ENCODE peak calls at places on chromosomes 13 and 19, in seven cellular contexts. One of them, this sample, is unnamed.

GRCh38 chr13:50179977-50180376 is 164.7 kb downstream of the KCNRG start:
- DNase-seq in neuronal stem cell: no peak
- DNase-seq in mesenchymal stem cell: no peak
- DNase-seq in IMR-90: no peak
- DNase-seq in mesendoderm: no peak
- DNase-seq in H1: no peak
- DNase-seq in H9: no peak
- DNase-seq in this sample: no peak

GRCh38 chr13:112831801-112832200 is 137.2 kb upstream of the MCF2L start:
- DNase-seq in neuronal stem cell: no peak
- DNase-seq in mesenchymal stem cell: no peak
- DNase-seq in IMR-90: no peak
- DNase-seq in mesendoderm: no peak
- DNase-seq in H1: no peak
- DNase-seq in H9: no peak
- DNase-seq in this sample: no peak

GRCh38 chr19:50820086-50820485 is 3.5 kb downstream of the KLK1 start:
- DNase-seq in neuronal stem cell: no peak
- DNase-seq in mesenchymal stem cell: no peak
- DNase-seq in IMR-90: no peak
- DNase-seq in mesendoderm: no peak
- DNase-seq in H1: peak; percentile 61
- DNase-seq in H9: no peak
- DNase-seq in this sample: no peak

GRCh38 chr19:49437231-49437630 is 4.1 kb downstream of the SLC17A7 start:
- DNase-seq in neuronal stem cell: no peak
- DNase-seq in mesenchymal stem cell: no peak
- DNase-seq in IMR-90: no peak
- DNase-seq in mesendoderm: no peak
- DNase-seq in H1: no peak
- DNase-seq in H9: no peak
- DNase-seq in this sample: no peak

GRCh38 chr13:96041326-96042092 is 11.7 kb downstream of the UGGT2 start:
- DNase-seq in neuronal stem cell: no peak
- DNase-seq in mesenchymal stem cell: no peak
- DNase-seq in IMR-90: no peak
- DNase-seq in mesendoderm: peak; percentile 7
- DNase-seq in H1: no peak
- DNase-seq in H9: peak; percentile 51
- DNase-seq in this sample: no peak

GRCh38 chr19:3444695-3445234 is 35.6 kb downstream of the SMIM24 start:
- DNase-seq in neuronal stem cell: no peak
- DNase-seq in mesenchymal stem cell: no peak
- DNase-seq in IMR-90: no peak
- DNase-seq in mesendoderm: no peak
- DNase-seq in H1: no peak
- DNase-seq in H9: no peak
- DNase-seq in this sample: no peak

GRCh38 chr13:58804832-58805231 is 1173.3 kb downstream of the PCDH17 start:
- DNase-seq in neuronal stem cell: no peak
- DNase-seq in mesenchymal stem cell: no peak
- DNase-seq in IMR-90: no peak
- DNase-seq in mesendoderm: no peak
- DNase-seq in H1: no peak
- DNase-seq in H9: no peak
- DNase-seq in this sample: no peak

GRCh38 chr19:5434351-5434917 is 20.8 kb upstream of the ZNRF4 start:
- DNase-seq in neuronal stem cell: no peak
- DNase-seq in mesenchymal stem cell: no peak
- DNase-seq in IMR-90: no peak
- DNase-seq in mesendoderm: peak; percentile 45
- DNase-seq in H1: no peak
- DNase-seq in H9: no peak
- DNase-seq in this sample: no peak

GRCh38 chr19:33502991-33503790 is 18.4 kb downstream of the PEPD start:
- DNase-seq in neuronal stem cell: peak; percentile 21
- DNase-seq in mesenchymal stem cell: no peak
- DNase-seq in IMR-90: no peak
- DNase-seq in mesendoderm: no peak
- DNase-seq in H1: no peak
- DNase-seq in H9: no peak
- DNase-seq in this sample: no peak
- H3K4ac ChIP-seq in neuronal stem cell: no peak overlapping the region
- H3K4ac ChIP-seq in mesenchymal stem cell: no peak overlapping the region
- H3K4ac ChIP-seq in IMR-90: no peak overlapping the region
- H3K4ac ChIP-seq in mesendoderm: no peak overlapping the region
- H3K4ac ChIP-seq in H1: no peak overlapping the region
- H3K4ac ChIP-seq in H9: no peak overlapping the region
- H3K4ac ChIP-seq in this sample: no peak overlapping the region

GRCh38 chr19:33096005-33096404 is 15.0 kb downstream of the GPATCH1 start:
- DNase-seq in neuronal stem cell: no peak
- DNase-seq in mesenchymal stem cell: no peak
- DNase-seq in IMR-90: no peak
- DNase-seq in mesendoderm: no peak
- DNase-seq in H1: no peak
- DNase-seq in H9: no peak
- DNase-seq in this sample: no peak
- H3K4ac ChIP-seq in neuronal stem cell: no peak overlapping the region
- H3K4ac ChIP-seq in mesenchymal stem cell: no peak overlapping the region
- H3K4ac ChIP-seq in IMR-90: no peak overlapping the region
- H3K4ac ChIP-seq in mesendoderm: no peak overlapping the region
- H3K4ac ChIP-seq in H1: no peak overlapping the region
- H3K4ac ChIP-seq in H9: no peak overlapping the region
- H3K4ac ChIP-seq in this sample: no peak overlapping the region

GRCh38 chr19:35895911-35896642 is 4.3 kb downstream of the NFKBID start:
- DNase-seq in neuronal stem cell: no peak
- DNase-seq in mesenchymal stem cell: no peak
- DNase-seq in IMR-90: no peak
- DNase-seq in mesendoderm: no peak
- DNase-seq in H1: no peak
- DNase-seq in H9: no peak
- DNase-seq in this sample: no peak
- H3K4ac ChIP-seq in neuronal stem cell: peak overlapping the region; percentile 53
- H3K4ac ChIP-seq in mesenchymal stem cell: no peak overlapping the region
- H3K4ac ChIP-seq in IMR-90: no peak overlapping the region
- H3K4ac ChIP-seq in mesendoderm: no peak overlapping the region
- H3K4ac ChIP-seq in H1: no peak overlapping the region
- H3K4ac ChIP-seq in H9: no peak overlapping the region
- H3K4ac ChIP-seq in this sample: no peak overlapping the region

DNA sequence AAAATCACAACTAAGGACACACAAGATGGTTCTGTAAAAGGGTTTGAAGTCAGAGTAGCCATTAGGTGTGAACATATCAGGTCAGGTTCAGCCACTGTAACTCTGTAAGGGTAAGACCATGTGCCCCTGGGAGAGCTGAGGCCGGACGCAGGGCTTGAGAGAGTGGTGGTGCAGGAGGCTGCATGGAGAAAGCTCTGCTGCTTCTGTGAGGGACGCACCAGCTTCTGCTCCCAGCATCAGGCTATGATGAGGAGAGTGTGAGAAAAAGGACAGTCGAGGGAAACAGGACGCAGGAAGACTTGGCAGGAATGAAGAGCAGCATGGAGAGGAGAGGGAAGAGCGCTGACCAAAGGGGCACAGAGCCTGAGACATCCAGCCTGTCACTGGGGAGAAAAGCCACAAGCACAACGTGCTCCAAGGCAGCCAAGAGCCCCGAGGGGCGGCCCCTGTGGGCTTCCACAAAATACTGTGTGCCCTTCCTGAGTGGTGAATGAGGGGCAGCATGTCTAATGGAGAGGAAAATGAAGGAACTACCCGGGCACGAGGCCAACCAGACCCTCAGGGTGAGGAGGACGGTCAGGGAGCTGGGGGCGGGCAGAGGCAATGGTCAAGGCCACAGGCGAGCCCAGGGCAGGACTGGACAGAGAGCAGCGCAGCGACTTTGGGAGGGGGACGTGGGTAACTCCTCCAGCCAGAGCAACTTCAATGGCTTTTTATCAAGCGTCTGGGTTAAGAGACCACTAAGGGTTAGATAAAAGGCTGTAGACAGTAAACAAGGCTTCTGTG is 107.7 kb downstream of the COL4A1 start:
- DNase-seq in neuronal stem cell: no peak
- DNase-seq in mesenchymal stem cell: no peak
- DNase-seq in IMR-90: no peak
- DNase-seq in mesendoderm: no peak
- DNase-seq in H1: no peak
- DNase-seq in H9: no peak
- DNase-seq in this sample: no peak
- H3K4ac ChIP-seq in neuronal stem cell: no peak overlapping the region
- H3K4ac ChIP-seq in mesenchymal stem cell: no peak overlapping the region
- H3K4ac ChIP-seq in IMR-90: no peak overlapping the region
- H3K4ac ChIP-seq in mesendoderm: no peak overlapping the region
- H3K4ac ChIP-seq in H1: no peak overlapping the region
- H3K4ac ChIP-seq in H9: no peak overlapping the region
- H3K4ac ChIP-seq in this sample: no peak overlapping the region

DNA sequence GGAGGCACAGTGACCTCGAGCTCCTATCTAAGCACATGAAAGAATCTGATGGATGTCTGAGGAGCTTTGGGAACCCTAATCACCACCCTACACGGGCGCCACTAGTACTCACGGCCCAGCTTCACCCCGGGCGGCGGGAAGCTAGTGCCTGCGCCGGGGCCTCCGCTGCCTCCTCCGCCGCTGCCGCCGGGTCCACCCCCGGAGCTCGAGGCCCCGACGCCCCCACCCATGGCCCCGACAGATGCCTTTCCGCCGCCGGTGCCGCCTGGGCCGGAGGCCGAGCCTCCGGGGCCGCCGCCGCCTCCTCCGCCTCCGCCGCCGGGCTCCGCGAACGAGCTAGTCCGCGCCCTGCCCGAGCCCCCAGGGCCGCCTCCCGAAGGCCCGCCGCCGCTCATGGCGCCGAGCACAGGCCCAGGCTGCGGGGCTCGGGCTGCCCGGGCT is 311 bp downstream of the GSK3A start:
- DNase-seq in neuronal stem cell: no peak
- DNase-seq in mesenchymal stem cell: peak; percentile 12
- DNase-seq in IMR-90: no peak
- DNase-seq in mesendoderm: no peak
- DNase-seq in H1: no peak
- DNase-seq in H9: no peak
- DNase-seq in this sample: no peak
- H3K4ac ChIP-seq in neuronal stem cell: no peak overlapping the region
- H3K4ac ChIP-seq in mesenchymal stem cell: peak overlapping the region; percentile 60
- H3K4ac ChIP-seq in IMR-90: peak overlapping the region; percentile 79
- H3K4ac ChIP-seq in mesendoderm: peak overlapping the region; percentile 74
- H3K4ac ChIP-seq in H1: no peak overlapping the region
- H3K4ac ChIP-seq in H9: no peak overlapping the region
- H3K4ac ChIP-seq in this sample: peak overlapping the region; percentile 96

GRCh38 chr19:44107751-44108150 is 5.4 kb upstream of the ZNF225 start:
- DNase-seq in neuronal stem cell: no peak
- DNase-seq in mesenchymal stem cell: no peak
- DNase-seq in IMR-90: no peak
- DNase-seq in mesendoderm: no peak
- DNase-seq in H1: no peak
- DNase-seq in H9: no peak
- DNase-seq in this sample: no peak
- H3K4ac ChIP-seq in neuronal stem cell: no peak overlapping the region
- H3K4ac ChIP-seq in mesenchymal stem cell: no peak overlapping the region
- H3K4ac ChIP-seq in IMR-90: no peak overlapping the region
- H3K4ac ChIP-seq in mesendoderm: no peak overlapping the region
- H3K4ac ChIP-seq in H1: no peak overlapping the region
- H3K4ac ChIP-seq in H9: no peak overlapping the region
- H3K4ac ChIP-seq in this sample: no peak overlapping the region

DNA sequence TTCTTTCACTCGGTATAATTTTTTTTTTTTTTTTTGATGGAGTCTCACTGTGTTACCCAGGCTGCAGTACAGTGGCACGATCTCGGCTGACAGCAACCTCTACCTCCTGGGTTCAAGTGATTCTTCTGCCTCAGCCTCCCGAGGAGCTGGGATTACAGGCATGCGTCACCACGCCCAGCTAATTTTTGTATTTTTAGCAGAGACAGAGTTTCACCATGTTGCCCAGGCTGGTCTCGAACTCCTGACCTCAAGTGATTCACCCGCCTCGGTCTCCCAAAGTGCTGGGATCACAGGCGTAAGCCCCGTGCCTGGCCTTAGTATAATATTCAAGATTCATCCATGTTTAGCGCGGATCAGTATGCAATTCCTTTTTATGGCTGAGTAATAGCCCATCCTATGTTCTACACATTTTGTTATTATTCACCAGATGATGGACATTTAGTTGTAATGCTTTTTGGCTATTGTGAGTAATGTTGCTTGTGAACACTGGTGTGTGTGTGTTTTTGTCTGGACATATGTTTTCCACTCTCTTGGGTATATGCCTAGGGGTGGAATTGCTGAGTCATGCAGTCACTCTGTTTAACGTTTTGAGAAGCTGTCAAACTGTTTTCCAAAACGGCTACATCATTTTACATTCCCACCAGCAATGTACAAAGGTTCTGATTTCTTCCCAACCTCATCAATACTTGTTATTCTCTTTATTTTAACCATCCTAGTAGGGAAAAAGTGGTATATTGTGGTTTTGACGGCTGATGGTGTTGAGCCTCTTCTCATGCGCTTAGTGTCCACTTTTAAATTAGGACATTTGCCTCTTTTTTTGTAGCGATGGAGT is 22.9 kb downstream of the PLEKHF1 start:
- DNase-seq in neuronal stem cell: no peak
- DNase-seq in mesenchymal stem cell: peak; percentile 59
- DNase-seq in IMR-90: peak; percentile 78
- DNase-seq in mesendoderm: no peak
- DNase-seq in H1: no peak
- DNase-seq in H9: no peak
- DNase-seq in this sample: no peak
- H3K4ac ChIP-seq in neuronal stem cell: no peak overlapping the region
- H3K4ac ChIP-seq in mesenchymal stem cell: no peak overlapping the region
- H3K4ac ChIP-seq in IMR-90: peak overlapping the region; percentile 61
- H3K4ac ChIP-seq in mesendoderm: no peak overlapping the region
- H3K4ac ChIP-seq in H1: no peak overlapping the region
- H3K4ac ChIP-seq in H9: no peak overlapping the region
- H3K4ac ChIP-seq in this sample: no peak overlapping the region

This sample was measured in trophoblast cell.